ENCODE peak calls at places on chromosomes 11 and 22, in four cellular contexts. D is transverse colon, R is adrenal gland, Y is astrocyte. Z is an unnamed sample. For H3K4me1, the result is how much of the 10 kb centered on the place peaks cover.

GRCh38 chr22:27671413-27671721 is 130.2 kb downstream of the MN1 start:
- DNase-seq in R (no peak), Y (no peak), D (no peak), Z (no peak)

GRCh38 chr11:17989306-17989705 is 23.5 kb downstream of the SERGEF start:
- DNase-seq in Y (no peak), D (no peak), R (no peak), Z (no peak)

GRCh38 chr11:75275581-75275980 is 35.0 kb downstream of the TPBGL start:
- DNase-seq in R (peak), Y (no peak), D (peak), Z (no peak)

GRCh38 chr22:46679711-46680269 is 58.3 kb downstream of the CERK start:
- DNase-seq in R (no peak), Y (no peak), D (no peak), Z (no peak)

GRCh38 chr11:62139526-62140301 is 15.9 kb downstream of the INCENP start:
- DNase-seq in R (no peak), D (no peak), Y (no peak), Z (no peak)

GRCh38 chr11:128714881-128715280 is 21.0 kb downstream of the FLI1 start:
- DNase-seq in R (no peak), D (no peak), Y (peak), Z (no peak)

GRCh38 chr11:127117231-127117671 is 116.7 kb upstream of the KIRREL3 start:
- DNase-seq in Y (no peak), R (no peak), D (no peak), Z (no peak)

GRCh38 chr11:15159085-15159484 is 44.4 kb downstream of the INSC start:
- DNase-seq in D (no peak), R (no peak), Y (no peak), Z (no peak)

GRCh38 chr11:74460481-74461154 is 6.7 kb downstream of the KCNE3 start:
- DNase-seq in Y (peak), D (no peak), R (no peak), Z (no peak)

GRCh38 chr11:118605116-118605867 is 2.1 kb upstream of the PHLDB1 start:
- DNase-seq in D (peak), Y (peak), R (peak), Z (peak)

GRCh38 chr22:37499006-37499707 is 13.0 kb upstream of the MFNG start:
- DNase-seq in R (no peak), D (no peak), Y (no peak), Z (peak)

GRCh38 chr11:3905080-3905953 is 49.9 kb downstream of the STIM1 start:
- DNase-seq in Y (peak), D (peak), R (peak), Z (no peak)

GRCh38 chr11:64792482-64792881 is 10.5 kb downstream of the MAP4K2 start:
- DNase-seq in Y (no peak), D (no peak), R (no peak), Z (no peak)

GRCh38 chr11:19912206-19913118 is 199.8 kb downstream of the NAV2 start:
- DNase-seq in D (no peak), Y (no peak), R (no peak), Z (peak)

GRCh38 chr11:19913236-19913892 is 200.7 kb downstream of the NAV2 start:
- DNase-seq in Y (no peak), R (no peak), D (no peak), Z (peak)

GRCh38 chr11:19907839-19908238 is 195.2 kb downstream of the NAV2 start:
- DNase-seq in D (no peak), R (peak), Y (no peak), Z (no peak)

GRCh38 chr11:19913893-19914249 is 201.2 kb downstream of the NAV2 start:
- DNase-seq in D (no peak), R (no peak), Y (no peak), Z (no peak)

DNA sequence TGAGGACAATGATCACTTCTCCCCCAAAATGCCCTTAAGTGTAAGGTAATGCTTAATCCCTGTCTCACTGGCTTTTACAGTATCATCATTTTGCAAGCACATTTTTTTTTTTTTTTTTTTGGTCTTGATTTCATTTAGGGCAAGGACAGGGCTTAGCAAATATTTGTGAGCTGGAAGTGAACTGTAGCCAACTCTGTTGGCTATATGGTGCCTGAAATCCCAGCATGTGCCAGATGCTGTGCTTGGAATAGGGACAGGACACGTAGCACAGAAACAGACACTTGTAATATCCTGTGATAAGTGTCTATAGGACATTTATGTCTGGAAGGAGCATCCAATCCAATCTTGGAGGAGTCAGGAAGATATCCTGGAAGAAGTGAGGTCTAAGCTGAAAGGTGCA is 198.3 kb downstream of the NAV2 start:
- DNase-seq in Y (no peak), R (no peak), D (no peak), Z (no peak)
- H3K4me1 ChIP-seq in Y (under half), R (under half), D (under half), Z (under half)

GRCh38 chr11:1868056-1868635 is 15.3 kb downstream of the LSP1 start:
- DNase-seq in R (no peak), Y (no peak), D (no peak), Z (no peak)
- H3K4me1 ChIP-seq in R (half or more), Y (under half), D (under half), Z (under half)

DNA sequence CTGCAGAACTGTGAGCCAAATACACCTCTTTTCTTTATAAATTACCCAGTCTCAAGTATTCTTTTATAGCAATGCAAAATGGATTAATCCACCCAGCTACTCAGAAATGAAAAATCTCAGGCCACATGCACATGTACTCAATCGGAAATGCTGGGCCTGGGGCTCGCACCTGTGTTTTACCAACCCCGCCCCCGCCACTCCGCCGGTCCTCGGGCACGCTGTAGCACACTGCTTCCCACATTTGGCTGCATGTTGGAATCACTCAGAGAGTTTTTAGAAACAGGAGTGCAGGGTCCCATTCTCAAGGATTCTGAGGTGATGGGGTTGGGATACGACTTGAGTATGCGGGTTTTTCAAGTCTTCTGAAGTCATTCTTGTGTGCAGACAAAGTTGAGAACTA is 284.4 kb downstream of the NTM start:
- DNase-seq in Y (no peak), R (no peak), D (no peak), Z (no peak)
- H3K4me1 ChIP-seq in Y (under half), R (under half), D (under half), Z (under half)

GRCh38 chr11:119700536-119701346 is 28.3 kb downstream of the NECTIN1 start:
- DNase-seq in D (no peak), Y (no peak), R (no peak), Z (no peak)
- H3K4me1 ChIP-seq in D (under half), Y (under half), R (under half), Z (under half)

GRCh38 chr11:33669598-33670249 is 30.9 kb downstream of the C11orf91 start:
- DNase-seq in R (no peak), D (no peak), Y (no peak), Z (no peak)

GRCh38 chr11:33670250-33671011 is 30.2 kb downstream of the C11orf91 start:
- DNase-seq in R (no peak), Y (peak), D (no peak), Z (no peak)

GRCh38 chr11:33668951-33669596 is 31.6 kb downstream of the C11orf91 start:
- DNase-seq in R (no peak), D (no peak), Y (no peak), Z (no peak)

GRCh38 chr11:33674035-33674814 is 26.4 kb downstream of the C11orf91 start:
- DNase-seq in R (no peak), D (no peak), Y (peak), Z (no peak)

GRCh38 chr11:33672273-33672672 is 28.4 kb downstream of the C11orf91 start:
- DNase-seq in R (no peak), Y (no peak), D (no peak), Z (no peak)
- H3K4me1 ChIP-seq in R (under half), Y (under half), D (under half), Z (under half)

GRCh38 chr11:123110397-123110796 is 48.5 kb upstream of the HSPA8 start:
- DNase-seq in R (no peak), Y (no peak), D (no peak), Z (no peak)

GRCh38 chr11:123107945-123108344 is 46.0 kb upstream of the HSPA8 start:
- DNase-seq in Y (no peak), D (no peak), R (no peak), Z (no peak)

GRCh38 chr11:123116486-123116885 is 54.5 kb upstream of the HSPA8 start:
- DNase-seq in R (no peak), Y (no peak), D (no peak), Z (no peak)

DNA sequence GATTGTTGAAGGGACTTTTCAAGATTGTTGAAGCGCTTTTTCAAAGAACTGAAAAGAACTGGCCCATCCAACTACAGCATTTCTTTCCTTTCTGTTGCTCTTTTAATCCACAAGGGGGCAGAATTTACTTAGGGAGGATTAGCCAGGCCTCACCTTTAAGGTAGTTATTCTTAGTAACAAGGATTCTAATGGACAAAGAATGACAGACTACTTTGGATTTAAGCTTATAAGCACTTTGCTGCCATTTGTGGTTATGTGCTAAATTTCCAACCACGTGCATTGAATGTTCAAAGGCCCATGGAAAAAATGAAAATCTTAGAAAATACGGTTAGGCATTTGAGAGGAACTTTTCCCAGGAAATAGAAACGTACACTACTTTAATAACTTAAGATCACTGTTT is 49.5 kb upstream of the HSPA8 start:
- DNase-seq in R (no peak), Y (peak), D (no peak), Z (peak)
- H3K4me1 ChIP-seq in R (under half), Y (under half), D (under half), Z (under half)

DNA sequence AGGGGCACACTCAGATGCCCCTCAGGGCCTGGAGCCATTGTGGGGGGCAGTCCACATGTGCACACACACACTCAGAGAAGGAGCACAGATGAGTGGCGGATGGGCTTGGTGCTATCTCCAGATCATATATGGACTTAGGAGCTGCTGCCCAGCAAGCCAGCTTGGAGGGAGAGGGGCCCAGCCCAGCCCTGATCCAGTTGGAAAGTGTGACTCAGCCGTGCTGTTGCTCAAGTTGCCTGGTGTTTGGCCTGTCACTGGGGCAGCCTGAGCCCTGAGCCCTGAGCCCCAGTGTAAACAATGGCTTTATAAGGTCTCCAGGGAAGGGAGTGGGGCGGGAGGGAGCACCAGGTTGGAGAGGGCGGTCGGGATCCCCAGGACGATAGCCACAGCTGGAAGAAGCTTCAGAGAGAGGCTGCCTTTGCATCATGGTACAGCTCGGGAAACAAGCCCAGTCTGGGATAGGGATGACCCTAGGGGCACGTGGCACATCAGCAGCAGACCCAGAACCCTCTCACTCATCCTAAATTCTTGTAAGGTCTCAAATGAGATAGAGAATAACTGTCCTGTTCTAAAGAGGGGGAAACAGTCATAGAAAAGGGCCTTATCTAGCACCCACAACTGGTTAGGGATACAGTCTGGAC is 4.8 kb downstream of the SELENOM start:
- DNase-seq in Y (peak), R (peak), D (peak), Z (no peak)
- H3K4me1 ChIP-seq in Y (under half), R (under half), D (half or more), Z (under half)

GRCh38 chr11:111355101-111355500 is 24.0 kb downstream of the POU2AF1 start:
- DNase-seq in D (no peak), Y (no peak), R (no peak), Z (no peak)
- H3K4me1 ChIP-seq in D (under half), Y (under half), R (under half), Z (under half)

GRCh38 chr22:44625421-44625760 is 76.6 kb upstream of the PRR5 start:
- DNase-seq in R (no peak), Y (no peak), D (no peak), Z (no peak)

GRCh38 chr22:44623771-44624510 is 78.1 kb upstream of the PRR5 start:
- DNase-seq in Y (no peak), R (no peak), D (no peak), Z (no peak)

GRCh38 chr22:44622685-44623084 is 79.3 kb upstream of the PRR5 start:
- DNase-seq in Y (no peak), D (no peak), R (no peak), Z (no peak)

GRCh38 chr22:44625981-44626687 is 75.9 kb upstream of the PRR5 start:
- DNase-seq in D (peak), Y (no peak), R (peak), Z (peak)

GRCh38 chr22:44624689-44625420 is 77.1 kb upstream of the PRR5 start:
- DNase-seq in R (no peak), D (no peak), Y (no peak), Z (no peak)
- H3K4me1 ChIP-seq in R (under half), D (under half), Y (under half), Z (under half)

Z was measured in SJCRH30.